ENCODE peak calls at places on chromosomes 11 and 22, in nine cellular contexts. One of them, this sample, is unnamed.

GRCh38 chr11:272195-272930 is 5.8 kb upstream of the NLRP6 start:
- DNase-seq in tibial artery: peak
- DNase-seq in fibroblast of lung: no peak
- DNase-seq in lower leg skin: peak
- DNase-seq in esophagus squamous epithelium: no peak
- DNase-seq in PC-3: no peak
- DNase-seq in bronchial epithelial cell: no peak
- DNase-seq in kidney: peak
- DNase-seq in astrocyte of the cerebellum: no peak
- DNase-seq in this sample: no peak

GRCh38 chr11:72760543-72761400 is 8.6 kb upstream of the ARAP1 start:
- DNase-seq in tibial artery: no peak
- DNase-seq in fibroblast of lung: peak
- DNase-seq in lower leg skin: no peak
- DNase-seq in esophagus squamous epithelium: no peak
- DNase-seq in PC-3: no peak
- DNase-seq in bronchial epithelial cell: peak
- DNase-seq in kidney: no peak
- DNase-seq in astrocyte of the cerebellum: no peak
- DNase-seq in this sample: no peak

GRCh38 chr11:66718320-66718971 is 10.6 kb downstream of the SPTBN2 start:
- DNase-seq in tibial artery: no peak
- DNase-seq in fibroblast of lung: no peak
- DNase-seq in lower leg skin: no peak
- DNase-seq in esophagus squamous epithelium: no peak
- DNase-seq in PC-3: no peak
- DNase-seq in bronchial epithelial cell: peak
- DNase-seq in kidney: peak
- DNase-seq in astrocyte of the cerebellum: no peak
- DNase-seq in this sample: no peak

GRCh38 chr11:69841859-69842698 is 22.9 kb upstream of the FGF3 start:
- DNase-seq in tibial artery: no peak
- DNase-seq in fibroblast of lung: no peak
- DNase-seq in lower leg skin: peak
- DNase-seq in esophagus squamous epithelium: no peak
- DNase-seq in PC-3: peak
- DNase-seq in bronchial epithelial cell: no peak
- DNase-seq in kidney: peak
- DNase-seq in astrocyte of the cerebellum: no peak
- DNase-seq in this sample: no peak

GRCh38 chr11:92540113-92540512 is 315.5 kb downstream of the FAT3 start:
- DNase-seq in tibial artery: no peak
- DNase-seq in fibroblast of lung: no peak
- DNase-seq in lower leg skin: no peak
- DNase-seq in esophagus squamous epithelium: no peak
- DNase-seq in PC-3: no peak
- DNase-seq in bronchial epithelial cell: no peak
- DNase-seq in kidney: no peak
- DNase-seq in astrocyte of the cerebellum: no peak
- DNase-seq in this sample: no peak

GRCh38 chr11:4543561-4543960 is 1.4 kb upstream of the OR52M1 start:
- DNase-seq in tibial artery: no peak
- DNase-seq in fibroblast of lung: no peak
- DNase-seq in lower leg skin: no peak
- DNase-seq in esophagus squamous epithelium: no peak
- DNase-seq in PC-3: peak
- DNase-seq in bronchial epithelial cell: peak
- DNase-seq in kidney: no peak
- DNase-seq in astrocyte of the cerebellum: no peak
- DNase-seq in this sample: no peak

GRCh38 chr22:23503736-23504440 is 76.2 kb downstream of the IGLL1 start:
- DNase-seq in tibial artery: peak
- DNase-seq in fibroblast of lung: no peak
- DNase-seq in lower leg skin: no peak
- DNase-seq in esophagus squamous epithelium: no peak
- DNase-seq in PC-3: no peak
- DNase-seq in bronchial epithelial cell: no peak
- DNase-seq in kidney: peak
- DNase-seq in astrocyte of the cerebellum: no peak
- DNase-seq in this sample: no peak

GRCh38 chr11:131579932-131580387 is 209.5 kb downstream of the NTM start:
- DNase-seq in tibial artery: no peak
- DNase-seq in fibroblast of lung: peak
- DNase-seq in lower leg skin: no peak
- DNase-seq in esophagus squamous epithelium: no peak
- DNase-seq in PC-3: peak
- DNase-seq in bronchial epithelial cell: peak
- DNase-seq in kidney: no peak
- DNase-seq in astrocyte of the cerebellum: peak
- DNase-seq in this sample: no peak

GRCh38 chr11:134971381-134971780 is 559.3 kb upstream of the B3GAT1 start:
- DNase-seq in tibial artery: no peak
- DNase-seq in fibroblast of lung: no peak
- DNase-seq in lower leg skin: peak
- DNase-seq in esophagus squamous epithelium: no peak
- DNase-seq in PC-3: no peak
- DNase-seq in bronchial epithelial cell: no peak
- DNase-seq in kidney: no peak
- DNase-seq in astrocyte of the cerebellum: no peak
- DNase-seq in this sample: no peak

GRCh38 chr11:120808616-120809050 is 215.3 kb upstream of the TBCEL start:
- DNase-seq in tibial artery: no peak
- DNase-seq in fibroblast of lung: no peak
- DNase-seq in lower leg skin: no peak
- DNase-seq in esophagus squamous epithelium: no peak
- DNase-seq in PC-3: no peak
- DNase-seq in bronchial epithelial cell: no peak
- DNase-seq in kidney: no peak
- DNase-seq in astrocyte of the cerebellum: no peak
- DNase-seq in this sample: no peak

GRCh38 chr11:6319001-6319878 is 1.1 kb downstream of the CAVIN3 start:
- DNase-seq in tibial artery: peak
- DNase-seq in fibroblast of lung: peak
- DNase-seq in lower leg skin: peak
- DNase-seq in esophagus squamous epithelium: no peak
- DNase-seq in PC-3: no peak
- DNase-seq in bronchial epithelial cell: peak
- DNase-seq in kidney: peak
- DNase-seq in astrocyte of the cerebellum: no peak
- DNase-seq in this sample: peak
- H3K4me3 ChIP-seq in tibial artery: peak
- H3K4me3 ChIP-seq in fibroblast of lung: peak
- H3K4me3 ChIP-seq in lower leg skin: peak
- H3K4me3 ChIP-seq in esophagus squamous epithelium: peak
- H3K4me3 ChIP-seq in PC-3: no peak
- H3K4me3 ChIP-seq in bronchial epithelial cell: peak
- H3K4me3 ChIP-seq in kidney: peak
- H3K4me3 ChIP-seq in astrocyte of the cerebellum: peak
- H3K4me3 ChIP-seq in this sample: peak

GRCh38 chr22:20135265-20135664 is 3.7 kb downstream of the ZDHHC8 start:
- DNase-seq in tibial artery: no peak
- DNase-seq in fibroblast of lung: no peak
- DNase-seq in lower leg skin: no peak
- DNase-seq in esophagus squamous epithelium: no peak
- DNase-seq in PC-3: no peak
- DNase-seq in bronchial epithelial cell: no peak
- DNase-seq in kidney: no peak
- DNase-seq in astrocyte of the cerebellum: no peak
- DNase-seq in this sample: no peak

GRCh38 chr22:20137113-20137512 is 5.5 kb downstream of the ZDHHC8 start:
- DNase-seq in tibial artery: no peak
- DNase-seq in fibroblast of lung: no peak
- DNase-seq in lower leg skin: no peak
- DNase-seq in esophagus squamous epithelium: no peak
- DNase-seq in PC-3: no peak
- DNase-seq in bronchial epithelial cell: no peak
- DNase-seq in kidney: no peak
- DNase-seq in astrocyte of the cerebellum: no peak
- DNase-seq in this sample: no peak

GRCh38 chr22:20136603-20136873 is 4.9 kb downstream of the ZDHHC8 start:
- DNase-seq in tibial artery: no peak
- DNase-seq in fibroblast of lung: no peak
- DNase-seq in lower leg skin: no peak
- DNase-seq in esophagus squamous epithelium: no peak
- DNase-seq in PC-3: no peak
- DNase-seq in bronchial epithelial cell: no peak
- DNase-seq in kidney: no peak
- DNase-seq in astrocyte of the cerebellum: no peak
- DNase-seq in this sample: no peak

GRCh38 chr22:20137671-20138416 is 6.2 kb downstream of the ZDHHC8 start:
- DNase-seq in tibial artery: no peak
- DNase-seq in fibroblast of lung: no peak
- DNase-seq in lower leg skin: no peak
- DNase-seq in esophagus squamous epithelium: no peak
- DNase-seq in PC-3: no peak
- DNase-seq in bronchial epithelial cell: no peak
- DNase-seq in kidney: no peak
- DNase-seq in astrocyte of the cerebellum: no peak
- DNase-seq in this sample: no peak

DNA sequence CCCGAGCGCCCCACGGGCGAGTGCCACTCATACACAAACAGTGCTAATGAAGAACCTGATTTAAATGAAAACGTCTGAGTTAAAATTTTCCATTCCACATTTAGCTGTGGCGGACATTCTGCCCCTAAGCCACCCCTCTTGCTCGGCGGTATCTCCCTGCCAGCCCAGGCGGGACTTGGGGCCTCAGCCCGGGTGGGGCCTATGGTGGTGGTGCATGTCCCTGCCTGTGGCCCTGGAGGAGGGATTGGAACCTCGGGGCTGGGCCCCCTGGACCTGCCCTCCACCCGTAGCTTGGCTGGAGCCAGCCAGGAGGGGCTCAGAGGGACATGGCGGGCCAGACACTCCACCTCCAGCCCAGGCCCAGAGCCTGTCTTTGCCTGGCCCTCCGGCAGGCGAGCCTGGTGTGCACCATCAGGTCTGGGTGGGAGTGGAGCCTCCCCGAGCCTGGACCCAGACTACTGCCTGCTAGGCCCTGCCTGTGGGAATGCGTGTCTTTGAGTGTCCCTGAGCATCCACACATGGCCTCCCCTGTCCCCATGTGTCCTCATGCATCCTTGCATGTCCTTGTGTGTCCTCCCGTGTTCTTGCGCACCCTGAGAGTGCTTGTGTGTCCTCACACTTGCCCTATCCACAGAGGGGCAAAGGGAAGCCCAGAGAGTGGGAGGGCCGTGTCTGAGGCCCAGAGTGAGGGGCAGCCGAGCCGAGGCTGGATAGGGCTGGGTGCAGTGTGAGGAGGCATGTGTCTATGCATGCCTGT is 4.4 kb downstream of the ZDHHC8 start:
- DNase-seq in tibial artery: no peak
- DNase-seq in fibroblast of lung: no peak
- DNase-seq in lower leg skin: no peak
- DNase-seq in esophagus squamous epithelium: no peak
- DNase-seq in PC-3: no peak
- DNase-seq in bronchial epithelial cell: no peak
- DNase-seq in kidney: no peak
- DNase-seq in astrocyte of the cerebellum: no peak
- DNase-seq in this sample: no peak
- TF ChIP-seq CTCF in tibial artery: no peak
- TF ChIP-seq CTCF in fibroblast of lung: no peak
- TF ChIP-seq CTCF in lower leg skin: no peak
- TF ChIP-seq CTCF in esophagus squamous epithelium: no peak
- TF ChIP-seq CTCF in PC-3: no peak
- TF ChIP-seq CTCF in bronchial epithelial cell: no peak
- TF ChIP-seq CTCF in kidney: no peak
- TF ChIP-seq CTCF in astrocyte of the cerebellum: no peak
- TF ChIP-seq CTCF in this sample: no peak

GRCh38 chr22:21949569-21949918 is 3.1 kb downstream of the PPM1F start:
- DNase-seq in tibial artery: no peak
- DNase-seq in fibroblast of lung: no peak
- DNase-seq in lower leg skin: no peak
- DNase-seq in esophagus squamous epithelium: no peak
- DNase-seq in PC-3: no peak
- DNase-seq in bronchial epithelial cell: no peak
- DNase-seq in kidney: no peak
- DNase-seq in astrocyte of the cerebellum: no peak
- DNase-seq in this sample: no peak

GRCh38 chr22:21948390-21948789 is 4.3 kb downstream of the PPM1F start:
- DNase-seq in tibial artery: no peak
- DNase-seq in fibroblast of lung: no peak
- DNase-seq in lower leg skin: no peak
- DNase-seq in esophagus squamous epithelium: no peak
- DNase-seq in PC-3: no peak
- DNase-seq in bronchial epithelial cell: no peak
- DNase-seq in kidney: no peak
- DNase-seq in astrocyte of the cerebellum: no peak
- DNase-seq in this sample: no peak

GRCh38 chr22:21951062-21951461 is 1.6 kb downstream of the PPM1F start:
- DNase-seq in tibial artery: no peak
- DNase-seq in fibroblast of lung: no peak
- DNase-seq in lower leg skin: no peak
- DNase-seq in esophagus squamous epithelium: no peak
- DNase-seq in PC-3: no peak
- DNase-seq in bronchial epithelial cell: no peak
- DNase-seq in kidney: no peak
- DNase-seq in astrocyte of the cerebellum: no peak
- DNase-seq in this sample: no peak

GRCh38 chr22:21948824-21949568 is 3.7 kb downstream of the PPM1F start:
- DNase-seq in tibial artery: no peak
- DNase-seq in fibroblast of lung: no peak
- DNase-seq in lower leg skin: no peak
- DNase-seq in esophagus squamous epithelium: no peak
- DNase-seq in PC-3: no peak
- DNase-seq in bronchial epithelial cell: no peak
- DNase-seq in kidney: no peak
- DNase-seq in astrocyte of the cerebellum: no peak
- DNase-seq in this sample: no peak

GRCh38 chr22:21949948-21950347 is 2.7 kb downstream of the PPM1F start:
- DNase-seq in tibial artery: no peak
- DNase-seq in fibroblast of lung: no peak
- DNase-seq in lower leg skin: no peak
- DNase-seq in esophagus squamous epithelium: no peak
- DNase-seq in PC-3: no peak
- DNase-seq in bronchial epithelial cell: no peak
- DNase-seq in kidney: no peak
- DNase-seq in astrocyte of the cerebellum: no peak
- DNase-seq in this sample: no peak
- H3K4me3 ChIP-seq in tibial artery: no peak
- H3K4me3 ChIP-seq in fibroblast of lung: no peak
- H3K4me3 ChIP-seq in lower leg skin: no peak
- H3K4me3 ChIP-seq in esophagus squamous epithelium: no peak
- H3K4me3 ChIP-seq in PC-3: no peak
- H3K4me3 ChIP-seq in bronchial epithelial cell: no peak
- H3K4me3 ChIP-seq in kidney: no peak
- H3K4me3 ChIP-seq in astrocyte of the cerebellum: no peak
- H3K4me3 ChIP-seq in this sample: no peak

DNA sequence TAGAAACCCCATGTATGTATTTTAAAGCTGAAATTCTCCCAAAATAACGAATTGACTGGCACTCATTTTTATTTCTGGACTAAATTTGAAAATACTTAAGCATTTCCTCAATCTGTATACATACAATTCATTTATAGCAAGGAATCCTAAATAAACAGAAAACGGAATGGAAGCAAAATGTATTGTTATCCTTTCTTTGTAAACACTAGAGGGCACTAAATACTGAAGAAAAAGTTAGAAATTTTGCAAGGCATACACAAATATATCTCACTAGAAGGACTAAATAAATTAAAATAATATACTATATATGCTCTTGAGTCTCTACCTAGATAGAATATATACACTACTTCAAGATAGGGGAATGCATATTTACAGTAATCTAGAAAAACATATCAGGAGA is 23.1 kb upstream of the ANO5 start:
- DNase-seq in tibial artery: no peak
- DNase-seq in fibroblast of lung: no peak
- DNase-seq in lower leg skin: no peak
- DNase-seq in esophagus squamous epithelium: no peak
- DNase-seq in PC-3: peak
- DNase-seq in bronchial epithelial cell: peak
- DNase-seq in kidney: no peak
- DNase-seq in astrocyte of the cerebellum: no peak
- DNase-seq in this sample: no peak
- TF ChIP-seq CTCF in tibial artery: peak
- TF ChIP-seq CTCF in fibroblast of lung: no peak
- TF ChIP-seq CTCF in lower leg skin: no peak
- TF ChIP-seq CTCF in esophagus squamous epithelium: no peak
- TF ChIP-seq CTCF in PC-3: peak
- TF ChIP-seq CTCF in bronchial epithelial cell: no peak
- TF ChIP-seq CTCF in kidney: no peak
- TF ChIP-seq CTCF in astrocyte of the cerebellum: no peak
- TF ChIP-seq CTCF in this sample: peak